ENCODE peak calls at places on chromosomes 13 and 19, in nine cellular contexts. C is gastrocnemius medialis, R is astrocyte of the cerebellum, W is heart right ventricle, M is IMR-90, N is left ventricle myocardium inferior, D is cardiac fibroblast, X is BJ, L is lung. Z is an unnamed sample.

GRCh38 chr13:89740994-89741678 is 1606.4 kb upstream of the MIR17HG start:
- DNase-seq in C (no peak), R (no peak), W (no peak), M (no peak), N (no peak), D (peak; percentile 23), X (no peak), L (no peak), Z (no peak)

GRCh38 chr19:839146-839872 is 1.5 kb upstream of the PRTN3 start:
- DNase-seq in C (no peak), R (no peak), W (no peak), M (no peak), N (no peak), D (no peak), X (no peak), L (no peak), Z (no peak)

GRCh38 chr13:90105276-90105675 is 1242.2 kb upstream of the MIR17HG start:
- DNase-seq in C (no peak), R (peak; percentile 19), W (no peak), M (no peak), N (no peak), D (peak; percentile 13), X (peak; percentile 12), L (no peak), Z (no peak)

GRCh38 chr13:31588331-31588730 is 151.0 kb upstream of the RXFP2 start:
- DNase-seq in C (no peak), R (no peak), W (no peak), M (no peak), N (no peak), D (no peak), X (no peak), L (no peak), Z (peak; percentile 94)

GRCh38 chr13:100125946-100126345 is 37.1 kb downstream of the PCCA start:
- DNase-seq in C (no peak), R (no peak), W (no peak), M (no peak), N (no peak), D (no peak), X (no peak), L (no peak), Z (no peak)

GRCh38 chr19:15926484-15926883 is 7.8 kb downstream of the CYP4F11 start:
- DNase-seq in C (no peak), R (no peak), W (no peak), M (no peak), N (no peak), D (no peak), X (no peak), L (no peak), Z (no peak)

GRCh38 chr13:93058301-93058700 is 168.3 kb upstream of the GPC6 start:
- DNase-seq in C (no peak), R (no peak), W (no peak), M (no peak), N (no peak), D (no peak), X (no peak), L (no peak), Z (no peak)

GRCh38 chr13:104984296-104984818 is 1551.1 kb downstream of the EFNB2 start:
- DNase-seq in C (no peak), R (peak; percentile 84), W (peak; percentile 24), M (peak; percentile 12), N (peak; percentile 49), D (peak; percentile 57), X (no peak), L (no peak), Z (no peak)

GRCh38 chr13:79393564-79394249 is 12.3 kb downstream of the RBM26 start:
- DNase-seq in C (no peak), R (no peak), W (no peak), M (no peak), N (no peak), D (no peak), X (no peak), L (no peak), Z (peak; percentile 74)
- H3K4me3 ChIP-seq in C (no peak overlapping the region), R (no peak overlapping the region), W (no peak overlapping the region), M (no peak overlapping the region), N (no peak overlapping the region), D (no peak overlapping the region), X (no peak overlapping the region), L (no peak overlapping the region), Z (peak overlapping the region; percentile 8)

GRCh38 chr13:99029576-99029975 is 51.7 kb upstream of the DOCK9 start:
- DNase-seq in C (no peak), R (no peak), W (no peak), M (no peak), N (no peak), D (no peak), X (no peak), L (no peak), Z (no peak)

GRCh38 chr13:99027260-99027659 is 49.4 kb upstream of the DOCK9 start:
- DNase-seq in C (no peak), R (no peak), W (no peak), M (no peak), N (no peak), D (no peak), X (no peak), L (no peak), Z (no peak)

GRCh38 chr13:99031725-99032298 is 53.9 kb upstream of the DOCK9 start:
- DNase-seq in C (no peak), R (no peak), W (no peak), M (no peak), N (no peak), D (no peak), X (no peak), L (peak; percentile 9), Z (no peak)

GRCh38 chr13:99027661-99028425 is 50.0 kb upstream of the DOCK9 start:
- DNase-seq in C (no peak), R (no peak), W (no peak), M (no peak), N (no peak), D (no peak), X (no peak), L (peak; percentile 6), Z (no peak)

DNA sequence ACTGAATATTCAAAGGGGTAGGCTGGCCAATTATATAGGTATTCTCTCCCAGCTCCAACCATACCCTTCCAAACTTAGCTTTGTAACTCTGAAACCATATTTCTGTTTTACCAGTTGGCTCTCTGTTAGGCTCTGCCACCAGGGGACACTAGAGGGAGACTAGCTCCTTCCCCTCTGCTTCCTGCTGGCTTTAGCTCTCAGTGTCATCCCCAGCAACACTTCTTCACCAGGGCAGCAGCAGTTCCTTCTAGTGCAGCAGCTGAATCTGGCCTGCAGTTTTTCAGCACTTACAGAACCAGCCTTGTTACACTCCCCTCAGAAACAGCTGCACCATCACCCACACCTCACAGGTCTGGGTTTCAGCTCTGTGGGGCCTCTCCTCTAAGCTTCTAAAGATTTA is 51.0 kb upstream of the DOCK9 start:
- DNase-seq in C (no peak), R (no peak), W (no peak), M (no peak), N (no peak), D (no peak), X (no peak), L (peak; percentile 27), Z (no peak)
- TF ChIP-seq CTCF in C (no peak), R (no peak), W (no peak), M (no peak), N (peak; percentile 23), D (peak; percentile 47), X (peak; percentile 20), L (peak; percentile 3), Z (peak; percentile 33)

GRCh38 chr19:29662604-29663404 is 2.5 kb upstream of the PLEKHF1 start:
- DNase-seq in C (peak; percentile 71), R (peak; percentile 86), W (peak; percentile 65), M (peak; percentile 94), N (peak; percentile 60), D (peak; percentile 95), X (peak; percentile 81), L (no peak), Z (no peak)

GRCh38 chr19:29664753-29665214 is 477 bp upstream of the PLEKHF1 start:
- DNase-seq in C (no peak), R (no peak), W (no peak), M (no peak), N (no peak), D (no peak), X (no peak), L (no peak), Z (no peak)

GRCh38 chr19:29663861-29664752 is 1.2 kb upstream of the PLEKHF1 start:
- DNase-seq in C (peak; percentile 27), R (no peak), W (no peak), M (peak; percentile 33), N (no peak), D (no peak), X (no peak), L (no peak), Z (no peak)

GRCh38 chr19:29660835-29661234 is 4.4 kb upstream of the PLEKHF1 start:
- DNase-seq in C (no peak), R (no peak), W (no peak), M (no peak), N (no peak), D (peak; percentile 46), X (no peak), L (no peak), Z (no peak)

DNA sequence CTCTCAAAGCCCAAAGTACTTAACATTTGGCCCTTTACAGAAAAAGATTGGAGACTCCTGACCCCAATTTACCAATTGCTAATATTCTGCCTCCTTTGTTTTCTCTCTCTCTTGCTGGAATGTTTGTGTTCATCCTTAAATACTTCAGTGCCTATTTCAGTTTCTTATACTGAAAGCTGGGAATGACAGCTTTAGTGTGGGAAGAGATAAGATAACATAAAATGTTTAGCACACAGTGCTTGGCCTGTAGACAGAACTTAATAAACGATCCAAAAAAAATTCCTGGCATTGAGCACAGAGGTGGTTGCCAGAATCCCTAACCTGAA is 3.0 kb upstream of the PLEKHF1 start:
- DNase-seq in C (no peak), R (no peak), W (no peak), M (no peak), N (no peak), D (no peak), X (no peak), L (no peak), Z (no peak)
- H3K4me3 ChIP-seq in C (peak overlapping the region; percentile 4), R (no peak overlapping the region), W (no peak overlapping the region), M (peak overlapping the region; percentile 11), N (peak overlapping the region; percentile 48), D (peak overlapping the region; percentile 25), X (peak overlapping the region; percentile 18), L (no peak overlapping the region), Z (no peak overlapping the region)

GRCh38 chr19:4187313-4188122 is 5.0 kb downstream of the ANKRD24 start:
- DNase-seq in C (no peak), R (no peak), W (no peak), M (no peak), N (no peak), D (no peak), X (no peak), L (no peak), Z (no peak)

GRCh38 chr19:4183967-4184717 is 1.7 kb downstream of the ANKRD24 start:
- DNase-seq in C (peak; percentile 64), R (no peak), W (no peak), M (no peak), N (no peak), D (no peak), X (no peak), L (no peak), Z (no peak)

GRCh38 chr19:4184718-4185352 is 2.3 kb downstream of the ANKRD24 start:
- DNase-seq in C (no peak), R (no peak), W (no peak), M (no peak), N (no peak), D (no peak), X (no peak), L (no peak), Z (no peak)

GRCh38 chr19:4185413-4186086 is 3.1 kb downstream of the ANKRD24 start:
- DNase-seq in C (no peak), R (no peak), W (no peak), M (no peak), N (no peak), D (no peak), X (no peak), L (no peak), Z (no peak)

GRCh38 chr19:4186087-4186993 is 3.9 kb downstream of the ANKRD24 start:
- DNase-seq in C (peak; percentile 57), R (peak; percentile 23), W (peak; percentile 65), M (peak; percentile 58), N (peak; percentile 64), D (peak; percentile 78), X (peak; percentile 5), L (peak; percentile 80), Z (peak; percentile 85)
- TF ChIP-seq CTCF in C (peak; percentile 73), R (peak; percentile 89), W (peak; percentile 67), M (peak; percentile 77), N (peak; percentile 80), D (peak; percentile 90), X (peak; percentile 89), L (peak; percentile 29), Z (peak; percentile 87)

Z was measured in Caco-2.